ENCODE peak calls at places on chromosomes 16 and 17, in four cellular contexts. R, C, I and D are unnamed samples.

GRCh38 chr17:20211246-20211645 is 202.1 kb downstream of the SPECC1 start:
- DNase-seq in R (no peak), I (no peak), C (no peak), D (no peak)

GRCh38 chr17:21246698-21247097 is 6.5 kb downstream of the NATD1 start:
- DNase-seq in R (no peak), I (no peak), C (no peak), D (no peak)

GRCh38 chr17:74691151-74691550 is 21.6 kb downstream of the CD300LF start:
- DNase-seq in I (no peak), C (no peak), R (no peak), D (no peak)

GRCh38 chr17:27768858-27769410 is 31.4 kb downstream of the NOS2 start:
- DNase-seq in I (no peak), R (no peak), C (no peak), D (no peak)

GRCh38 chr16:81625544-81626152 is 153.4 kb upstream of the PLCG2 start:
- DNase-seq in C (no peak), R (peak; percentile 95), I (no peak), D (no peak)

GRCh38 chr16:81816351-81816750 is 37.3 kb downstream of the PLCG2 start:
- DNase-seq in R (no peak), C (no peak), I (no peak), D (no peak)

GRCh38 chr17:47682138-47682537 is 11.8 kb upstream of the TBKBP1 start:
- DNase-seq in C (no peak), I (no peak), R (no peak), D (no peak)

GRCh38 chr17:70913086-70913485 is 743.8 kb downstream of the KCNJ2 start:
- DNase-seq in C (no peak), I (no peak), R (no peak), D (no peak)

GRCh38 chr16:17266606-17267313 is 204.0 kb downstream of the XYLT1 start:
- DNase-seq in R (peak; percentile 98), C (no peak), I (no peak), D (peak; percentile 68)

GRCh38 chr16:86314402-86315025 is 195.8 kb upstream of the FOXF1 start:
- DNase-seq in R (no peak), I (no peak), C (no peak), D (no peak)

GRCh38 chr17:15091825-15092224 is 173.3 kb downstream of the PMP22 start:
- DNase-seq in R (no peak), I (no peak), C (peak; percentile 26), D (no peak)

GRCh38 chr16:2711370-2712062 is 8.5 kb downstream of the PRSS27 start:
- DNase-seq in C (no peak), I (no peak), R (no peak), D (no peak)

GRCh38 chr17:49260922-49261291 is 30.3 kb upstream of the PHOSPHO1 start:
- DNase-seq in I (no peak), R (no peak), C (no peak), D (no peak)

GRCh38 chr17:77610518-77610893 is 348.0 kb upstream of the TNRC6C start:
- DNase-seq in R (no peak), I (no peak), C (no peak), D (no peak)

GRCh38 chr16:70158261-70158939 is 15.2 kb upstream of the CLEC18C start:
- DNase-seq in I (peak; percentile 91), C (peak; percentile 46), R (no peak), D (no peak)

GRCh38 chr17:80725532-80725931 is 180.9 kb downstream of the RPTOR start:
- DNase-seq in I (no peak), C (no peak), R (no peak), D (no peak)

GRCh38 chr17:58577696-58578095 is 63.3 kb upstream of the MTMR4 start:
- DNase-seq in C (peak; percentile 70), I (no peak), R (peak; percentile 58), D (no peak)

GRCh38 chr17:6374761-6375312 is 60.1 kb downstream of the AIPL1 start:
- DNase-seq in C (peak; percentile 66), R (peak; percentile 32), I (peak; percentile 81), D (no peak)

GRCh38 chr17:45282683-45283644 is 21.1 kb upstream of the SPATA32 start:
- DNase-seq in R (peak; percentile 38), C (no peak), I (no peak), D (peak; percentile 98)

GRCh38 chr17:39380144-39380543 is 21.3 kb downstream of the FBXL20 start:
- DNase-seq in R (no peak), C (no peak), I (no peak), D (no peak)

GRCh38 chr16:20997147-20997546 is 96.6 kb downstream of the LYRM1 start:
- DNase-seq in C (no peak), I (peak; percentile 62), R (no peak), D (no peak)

DNA sequence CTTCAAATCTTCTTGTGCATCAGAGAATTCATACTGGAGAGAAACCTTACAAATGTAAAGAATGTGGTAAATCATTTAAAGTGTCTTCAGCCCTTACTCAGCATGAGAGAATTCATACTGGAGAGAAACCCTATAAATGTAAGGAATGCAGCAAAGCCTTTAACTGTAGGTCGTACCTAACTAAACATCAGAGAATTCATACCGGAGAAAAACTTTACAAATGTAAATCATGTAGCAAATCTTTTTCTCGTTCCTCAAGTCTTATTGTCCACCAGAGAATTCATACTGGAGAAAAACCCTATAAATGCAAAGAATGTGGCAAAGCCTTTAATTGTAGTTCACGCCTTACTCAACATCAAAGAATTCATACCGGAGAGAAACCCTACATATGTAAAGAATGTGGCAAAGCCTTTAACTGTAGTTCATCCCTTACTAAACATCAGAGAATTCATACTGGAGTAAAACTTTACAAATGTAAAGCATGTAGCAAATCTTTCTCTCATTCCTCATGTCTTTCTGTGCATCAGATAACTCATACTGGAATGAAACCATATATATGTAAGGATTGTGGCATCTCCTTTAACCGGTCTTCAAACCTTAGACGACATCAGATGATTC is 118.5 kb upstream of the ZNF267 start:
- DNase-seq in I (no peak), C (peak; percentile 10), R (no peak), D (no peak)
- H3K9me3 ChIP-seq in I (peaks cover 95% of the 10 kb centered on the region), C (peaks cover 92% of the 10 kb centered on the region), R (peaks cover 70% of the 10 kb centered on the region), D (peaks cover 17% of the 10 kb centered on the region)

DNA sequence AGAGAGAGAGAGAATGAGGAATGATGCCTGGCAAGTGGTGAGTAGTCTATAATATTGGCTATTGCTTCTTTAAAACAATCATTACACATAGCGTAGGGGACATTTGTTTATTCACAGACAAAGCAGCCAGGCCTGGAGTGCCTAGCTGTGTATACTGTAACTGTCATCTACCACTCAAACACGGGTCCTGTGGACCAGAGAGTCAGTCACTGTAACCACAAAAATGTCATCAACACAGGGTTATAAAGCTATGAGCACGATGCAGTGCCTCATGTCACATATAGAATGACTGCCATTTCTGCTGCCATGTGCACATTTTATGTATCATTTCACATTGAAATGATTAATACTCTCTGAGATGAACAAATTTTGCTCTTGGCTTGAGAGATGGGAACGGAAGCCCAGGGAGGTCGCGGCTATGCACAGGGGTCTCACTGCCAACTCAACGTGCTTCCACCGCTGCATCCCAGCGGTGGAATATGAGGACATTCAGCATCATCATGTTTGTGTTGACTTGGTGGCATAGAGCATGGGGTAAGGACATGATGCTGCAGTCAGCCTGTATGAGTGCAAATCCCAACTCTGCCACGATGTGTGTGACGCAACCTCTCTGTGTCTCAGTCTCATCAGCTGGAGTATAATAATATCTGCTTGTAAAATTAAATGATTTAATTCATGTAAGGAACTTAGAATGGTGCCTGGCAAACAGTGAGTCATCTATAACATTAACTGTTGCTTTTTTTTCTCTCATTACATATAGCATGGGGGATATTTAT is 3.3 kb downstream of the MT1H start:
- DNase-seq in I (no peak), C (no peak), R (no peak), D (no peak)
- TF ChIP-seq POLR2A in I (no peak), C (no peak), R (no peak), D (no peak)

GRCh38 chr16:62967606-62968005 is 931.4 kb upstream of the CDH8 start:
- DNase-seq in C (no peak), R (no peak), I (no peak), D (no peak)
- H3K9me3 ChIP-seq in C (no peaks in the 10 kb centered on the region), R (no peaks in the 10 kb centered on the region), I (no peaks in the 10 kb centered on the region), D (no peaks in the 10 kb centered on the region)

DNA sequence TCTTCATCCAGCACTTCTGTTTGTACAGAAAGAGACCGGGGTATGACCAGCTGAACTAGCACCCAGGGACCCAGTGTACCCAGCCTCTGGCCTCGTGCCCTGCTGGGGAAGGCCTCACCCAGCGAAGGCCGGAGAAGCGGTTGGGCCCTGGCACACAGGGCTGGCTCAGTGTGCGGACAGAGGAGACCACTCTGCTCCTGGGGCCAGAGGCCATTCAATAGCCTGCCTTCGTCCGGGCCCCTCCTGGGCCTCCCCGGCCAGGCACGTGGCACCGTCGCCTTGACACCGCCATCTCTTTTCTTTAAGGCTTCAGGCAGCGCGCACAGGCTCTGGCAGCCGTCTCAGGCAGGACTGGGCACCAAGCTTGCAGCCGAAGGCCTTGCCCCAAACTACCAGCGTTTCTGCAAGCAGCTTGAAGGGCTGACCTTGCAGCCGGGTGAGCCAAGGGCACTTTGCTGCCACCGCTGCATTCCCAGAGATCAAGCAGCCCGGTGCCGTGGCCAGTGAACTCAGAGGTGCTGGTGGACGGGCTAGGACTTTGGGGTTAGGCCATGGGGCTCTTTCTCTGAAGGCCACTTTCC is 8.0 kb downstream of the TAX1BP3 start:
- DNase-seq in R (no peak), I (no peak), C (no peak), D (no peak)
- TF ChIP-seq POLR2A in R (no peak), I (no peak), C (no peak), D (no peak)